ENCODE peak calls at places on chromosome 14, in nine cellular contexts. One of them, this sample, is unnamed.

GRCh38 chr14:53180272-53181221 is 27.4 kb upstream of the DDHD1 start:
- DNase-seq in NCI-H1105: no peak
- DNase-seq in HFF-Myc: no peak
- DNase-seq in activated T-cell treated with anti-CD3 and anti-CD28 coated beads, Interleukin-2, amount 50 U/mL, for 1 hour: peak; percentile 17
- DNase-seq in H54: no peak
- DNase-seq in A549: peak; percentile 45
- DNase-seq in Ammon's horn: no peak
- DNase-seq in SIG-M5: no peak
- DNase-seq in mesothelial cell of epicardium: no peak
- DNase-seq in this sample: peak; percentile 76

GRCh38 chr14:22588419-22589095 is 467 bp downstream of the DAD1 start:
- DNase-seq in NCI-H1105: no peak
- DNase-seq in HFF-Myc: no peak
- DNase-seq in activated T-cell treated with anti-CD3 and anti-CD28 coated beads, Interleukin-2, amount 50 U/mL, for 1 hour: no peak
- DNase-seq in H54: no peak
- DNase-seq in A549: no peak
- DNase-seq in Ammon's horn: no peak
- DNase-seq in SIG-M5: no peak
- DNase-seq in mesothelial cell of epicardium: no peak
- DNase-seq in this sample: no peak

GRCh38 chr14:61710853-61711817 is 15.8 kb downstream of the HIF1A start:
- DNase-seq in NCI-H1105: peak; percentile 32
- DNase-seq in HFF-Myc: no peak
- DNase-seq in activated T-cell treated with anti-CD3 and anti-CD28 coated beads, Interleukin-2, amount 50 U/mL, for 1 hour: no peak
- DNase-seq in H54: no peak
- DNase-seq in A549: no peak
- DNase-seq in Ammon's horn: no peak
- DNase-seq in SIG-M5: no peak
- DNase-seq in mesothelial cell of epicardium: no peak
- DNase-seq in this sample: no peak

GRCh38 chr14:87260460-87260859 is 732.5 kb downstream of the GALC start:
- DNase-seq in NCI-H1105: no peak
- DNase-seq in HFF-Myc: no peak
- DNase-seq in activated T-cell treated with anti-CD3 and anti-CD28 coated beads, Interleukin-2, amount 50 U/mL, for 1 hour: no peak
- DNase-seq in H54: no peak
- DNase-seq in A549: no peak
- DNase-seq in Ammon's horn: no peak
- DNase-seq in SIG-M5: no peak
- DNase-seq in mesothelial cell of epicardium: no peak
- DNase-seq in this sample: no peak

GRCh38 chr14:54840336-54840735 is 62.3 kb downstream of the GCH1 start:
- DNase-seq in NCI-H1105: no peak
- DNase-seq in HFF-Myc: no peak
- DNase-seq in activated T-cell treated with anti-CD3 and anti-CD28 coated beads, Interleukin-2, amount 50 U/mL, for 1 hour: no peak
- DNase-seq in H54: no peak
- DNase-seq in A549: no peak
- DNase-seq in Ammon's horn: no peak
- DNase-seq in SIG-M5: no peak
- DNase-seq in mesothelial cell of epicardium: no peak
- DNase-seq in this sample: no peak

GRCh38 chr14:69928111-69928523 is 48.9 kb downstream of the SMOC1 start:
- DNase-seq in NCI-H1105: no peak
- DNase-seq in HFF-Myc: no peak
- DNase-seq in activated T-cell treated with anti-CD3 and anti-CD28 coated beads, Interleukin-2, amount 50 U/mL, for 1 hour: no peak
- DNase-seq in H54: peak; percentile 13
- DNase-seq in A549: peak; percentile 11
- DNase-seq in Ammon's horn: no peak
- DNase-seq in SIG-M5: no peak
- DNase-seq in mesothelial cell of epicardium: no peak
- DNase-seq in this sample: no peak

GRCh38 chr14:73759183-73759713 is 45.1 kb upstream of the PNMA1 start:
- DNase-seq in NCI-H1105: peak; percentile 10
- DNase-seq in HFF-Myc: no peak
- DNase-seq in activated T-cell treated with anti-CD3 and anti-CD28 coated beads, Interleukin-2, amount 50 U/mL, for 1 hour: peak; percentile 68
- DNase-seq in H54: no peak
- DNase-seq in A549: no peak
- DNase-seq in Ammon's horn: peak; percentile 64
- DNase-seq in SIG-M5: no peak
- DNase-seq in mesothelial cell of epicardium: peak; percentile 69
- DNase-seq in this sample: no peak

GRCh38 chr14:74562515-74563232 is 49.4 kb downstream of the LTBP2 start:
- DNase-seq in NCI-H1105: no peak
- DNase-seq in HFF-Myc: no peak
- DNase-seq in activated T-cell treated with anti-CD3 and anti-CD28 coated beads, Interleukin-2, amount 50 U/mL, for 1 hour: no peak
- DNase-seq in H54: no peak
- DNase-seq in A549: peak; percentile 56
- DNase-seq in Ammon's horn: no peak
- DNase-seq in SIG-M5: no peak
- DNase-seq in mesothelial cell of epicardium: no peak
- DNase-seq in this sample: no peak

GRCh38 chr14:56846970-56847928 is 37.0 kb upstream of the OTX2 start:
- DNase-seq in NCI-H1105: no peak
- DNase-seq in HFF-Myc: no peak
- DNase-seq in activated T-cell treated with anti-CD3 and anti-CD28 coated beads, Interleukin-2, amount 50 U/mL, for 1 hour: no peak
- DNase-seq in H54: no peak
- DNase-seq in A549: no peak
- DNase-seq in Ammon's horn: no peak
- DNase-seq in SIG-M5: no peak
- DNase-seq in mesothelial cell of epicardium: no peak
- DNase-seq in this sample: no peak

GRCh38 chr14:70188292-70188607 is 501 bp downstream of the SLC8A3 start:
- DNase-seq in NCI-H1105: no peak
- DNase-seq in HFF-Myc: no peak
- DNase-seq in activated T-cell treated with anti-CD3 and anti-CD28 coated beads, Interleukin-2, amount 50 U/mL, for 1 hour: no peak
- DNase-seq in H54: no peak
- DNase-seq in A549: no peak
- DNase-seq in Ammon's horn: no peak
- DNase-seq in SIG-M5: no peak
- DNase-seq in mesothelial cell of epicardium: peak; percentile 39
- DNase-seq in this sample: no peak

GRCh38 chr14:95463173-95463901 is 53.1 kb downstream of the SYNE3 start:
- DNase-seq in NCI-H1105: peak; percentile 97
- DNase-seq in HFF-Myc: no peak
- DNase-seq in activated T-cell treated with anti-CD3 and anti-CD28 coated beads, Interleukin-2, amount 50 U/mL, for 1 hour: peak; percentile 51
- DNase-seq in H54: no peak
- DNase-seq in A549: no peak
- DNase-seq in Ammon's horn: no peak
- DNase-seq in SIG-M5: no peak
- DNase-seq in mesothelial cell of epicardium: no peak
- DNase-seq in this sample: no peak

GRCh38 chr14:20682435-20683124 is 1.8 kb upstream of the RNASE4 start:
- DNase-seq in NCI-H1105: peak; percentile 85
- DNase-seq in HFF-Myc: peak; percentile 77
- DNase-seq in activated T-cell treated with anti-CD3 and anti-CD28 coated beads, Interleukin-2, amount 50 U/mL, for 1 hour: peak; percentile 76
- DNase-seq in H54: no peak
- DNase-seq in A549: peak; percentile 96
- DNase-seq in Ammon's horn: peak; percentile 98
- DNase-seq in SIG-M5: peak; percentile 20
- DNase-seq in mesothelial cell of epicardium: peak; percentile 78
- DNase-seq in this sample: peak; percentile 88

GRCh38 chr14:77186911-77187648 is 5.5 kb downstream of the TMEM63C start:
- DNase-seq in NCI-H1105: no peak
- DNase-seq in HFF-Myc: no peak
- DNase-seq in activated T-cell treated with anti-CD3 and anti-CD28 coated beads, Interleukin-2, amount 50 U/mL, for 1 hour: no peak
- DNase-seq in H54: peak; percentile 15
- DNase-seq in A549: peak; percentile 25
- DNase-seq in Ammon's horn: no peak
- DNase-seq in SIG-M5: no peak
- DNase-seq in mesothelial cell of epicardium: no peak
- DNase-seq in this sample: peak; percentile 27

GRCh38 chr14:51304956-51305355 is 64.9 kb downstream of the TMX1 start:
- DNase-seq in NCI-H1105: no peak
- DNase-seq in HFF-Myc: peak; percentile 90
- DNase-seq in activated T-cell treated with anti-CD3 and anti-CD28 coated beads, Interleukin-2, amount 50 U/mL, for 1 hour: no peak
- DNase-seq in H54: peak; percentile 42
- DNase-seq in A549: peak; percentile 49
- DNase-seq in Ammon's horn: no peak
- DNase-seq in SIG-M5: no peak
- DNase-seq in mesothelial cell of epicardium: no peak
- DNase-seq in this sample: no peak

GRCh38 chr14:104116544-104117340 is 21.6 kb upstream of the KIF26A start:
- DNase-seq in NCI-H1105: no peak
- DNase-seq in HFF-Myc: no peak
- DNase-seq in activated T-cell treated with anti-CD3 and anti-CD28 coated beads, Interleukin-2, amount 50 U/mL, for 1 hour: no peak
- DNase-seq in H54: no peak
- DNase-seq in A549: no peak
- DNase-seq in Ammon's horn: no peak
- DNase-seq in SIG-M5: no peak
- DNase-seq in mesothelial cell of epicardium: peak; percentile 75
- DNase-seq in this sample: peak; percentile 38

GRCh38 chr14:71416392-71416791 is 509.1 kb downstream of the PCNX1 start:
- DNase-seq in NCI-H1105: no peak
- DNase-seq in HFF-Myc: no peak
- DNase-seq in activated T-cell treated with anti-CD3 and anti-CD28 coated beads, Interleukin-2, amount 50 U/mL, for 1 hour: no peak
- DNase-seq in H54: no peak
- DNase-seq in A549: no peak
- DNase-seq in Ammon's horn: no peak
- DNase-seq in SIG-M5: no peak
- DNase-seq in mesothelial cell of epicardium: no peak
- DNase-seq in this sample: no peak

GRCh38 chr14:99320621-99321235 is 48.7 kb upstream of the BCL11B start:
- DNase-seq in NCI-H1105: no peak
- DNase-seq in HFF-Myc: no peak
- DNase-seq in activated T-cell treated with anti-CD3 and anti-CD28 coated beads, Interleukin-2, amount 50 U/mL, for 1 hour: no peak
- DNase-seq in H54: no peak
- DNase-seq in A549: no peak
- DNase-seq in Ammon's horn: no peak
- DNase-seq in SIG-M5: no peak
- DNase-seq in mesothelial cell of epicardium: no peak
- DNase-seq in this sample: no peak

GRCh38 chr14:100872641-100873071 is 30.9 kb downstream of the RTL1 start:
- DNase-seq in NCI-H1105: no peak
- DNase-seq in HFF-Myc: no peak
- DNase-seq in activated T-cell treated with anti-CD3 and anti-CD28 coated beads, Interleukin-2, amount 50 U/mL, for 1 hour: no peak
- DNase-seq in H54: no peak
- DNase-seq in A549: peak; percentile 14
- DNase-seq in Ammon's horn: peak; percentile 10
- DNase-seq in SIG-M5: no peak
- DNase-seq in mesothelial cell of epicardium: no peak
- DNase-seq in this sample: no peak

GRCh38 chr14:61927521-61927920 is 165.3 kb downstream of the SNAPC1 start:
- DNase-seq in NCI-H1105: no peak
- DNase-seq in HFF-Myc: no peak
- DNase-seq in activated T-cell treated with anti-CD3 and anti-CD28 coated beads, Interleukin-2, amount 50 U/mL, for 1 hour: no peak
- DNase-seq in H54: peak; percentile 13
- DNase-seq in A549: peak; percentile 4
- DNase-seq in Ammon's horn: no peak
- DNase-seq in SIG-M5: no peak
- DNase-seq in mesothelial cell of epicardium: no peak
- DNase-seq in this sample: no peak

GRCh38 chr14:105475269-105475915 is 771 bp downstream of the CRIP2 start:
- DNase-seq in NCI-H1105: no peak
- DNase-seq in HFF-Myc: no peak
- DNase-seq in activated T-cell treated with anti-CD3 and anti-CD28 coated beads, Interleukin-2, amount 50 U/mL, for 1 hour: no peak
- DNase-seq in H54: peak; percentile 73
- DNase-seq in A549: no peak
- DNase-seq in Ammon's horn: no peak
- DNase-seq in SIG-M5: no peak
- DNase-seq in mesothelial cell of epicardium: no peak
- DNase-seq in this sample: no peak

GRCh38 chr14:41349289-41349910 is 257.3 kb upstream of the LRFN5 start:
- DNase-seq in NCI-H1105: no peak
- DNase-seq in HFF-Myc: no peak
- DNase-seq in activated T-cell treated with anti-CD3 and anti-CD28 coated beads, Interleukin-2, amount 50 U/mL, for 1 hour: no peak
- DNase-seq in H54: no peak
- DNase-seq in A549: no peak
- DNase-seq in Ammon's horn: peak; percentile 20
- DNase-seq in SIG-M5: no peak
- DNase-seq in mesothelial cell of epicardium: no peak
- DNase-seq in this sample: no peak

GRCh38 chr14:28754209-28754985 is 12.2 kb upstream of the FOXG1 start:
- DNase-seq in NCI-H1105: peak; percentile 47
- DNase-seq in HFF-Myc: peak; percentile 37
- DNase-seq in activated T-cell treated with anti-CD3 and anti-CD28 coated beads, Interleukin-2, amount 50 U/mL, for 1 hour: no peak
- DNase-seq in H54: no peak
- DNase-seq in A549: peak; percentile 40
- DNase-seq in Ammon's horn: peak; percentile 80
- DNase-seq in SIG-M5: no peak
- DNase-seq in mesothelial cell of epicardium: no peak
- DNase-seq in this sample: no peak

GRCh38 chr14:99461411-99461810 is 19.2 kb downstream of the SETD3 start:
- DNase-seq in NCI-H1105: no peak
- DNase-seq in HFF-Myc: no peak
- DNase-seq in activated T-cell treated with anti-CD3 and anti-CD28 coated beads, Interleukin-2, amount 50 U/mL, for 1 hour: no peak
- DNase-seq in H54: no peak
- DNase-seq in A549: no peak
- DNase-seq in Ammon's horn: no peak
- DNase-seq in SIG-M5: no peak
- DNase-seq in mesothelial cell of epicardium: no peak
- DNase-seq in this sample: no peak

GRCh38 chr14:73718742-73719251 is 4.6 kb upstream of the PNMA1 start:
- DNase-seq in NCI-H1105: no peak
- DNase-seq in HFF-Myc: no peak
- DNase-seq in activated T-cell treated with anti-CD3 and anti-CD28 coated beads, Interleukin-2, amount 50 U/mL, for 1 hour: no peak
- DNase-seq in H54: no peak
- DNase-seq in A549: no peak
- DNase-seq in Ammon's horn: no peak
- DNase-seq in SIG-M5: no peak
- DNase-seq in mesothelial cell of epicardium: no peak
- DNase-seq in this sample: no peak

GRCh38 chr14:39229222-39229543 is 4.5 kb upstream of the MIA2 start:
- DNase-seq in NCI-H1105: no peak
- DNase-seq in HFF-Myc: no peak
- DNase-seq in activated T-cell treated with anti-CD3 and anti-CD28 coated beads, Interleukin-2, amount 50 U/mL, for 1 hour: peak; percentile 28
- DNase-seq in H54: no peak
- DNase-seq in A549: no peak
- DNase-seq in Ammon's horn: no peak
- DNase-seq in SIG-M5: no peak
- DNase-seq in mesothelial cell of epicardium: no peak
- DNase-seq in this sample: no peak

This sample was measured in HCT116.